ENCODE peak calls at places on chromosomes 2 and 18, in seven cellular contexts. W is HL-60, D is fibroblast of villous mesenchyme, J is lower lobe of right lung, M is left ventricle myocardium inferior, I is heart left ventricle, K is cardiac muscle cell. C is an unnamed sample.

GRCh38 chr18:36887055-36887570 is 58.2 kb downstream of the KIAA1328 start:
- DNase-seq in K (no peak), M (no peak), D (no peak), J (no peak), I (no peak), W (no peak), C (no peak)

GRCh38 chr2:61463769-61464475 is 7.0 kb downstream of the USP34 start:
- DNase-seq in D (no peak), I (no peak), W (no peak), J (no peak), M (no peak), K (no peak), C (no peak)

GRCh38 chr18:58611471-58612131 is 17.3 kb downstream of the ALPK2 start:
- DNase-seq in M (no peak), I (no peak), K (no peak), W (no peak), J (no peak), D (peak; percentile 70), C (peak; percentile 30)

GRCh38 chr2:195319548-195320415 is 337.2 kb upstream of the SLC39A10 start:
- DNase-seq in M (no peak), W (no peak), J (no peak), D (no peak), I (no peak), K (no peak), C (no peak)

GRCh38 chr2:219443697-219444023 is 9.0 kb downstream of the SPEG start:
- DNase-seq in D (no peak), K (no peak), W (no peak), J (no peak), I (no peak), M (no peak), C (no peak)

GRCh38 chr2:26457241-26457666 is 20.7 kb downstream of the OTOF start:
- DNase-seq in W (no peak), M (no peak), D (no peak), K (no peak), J (no peak), I (no peak), C (no peak)

GRCh38 chr2:237669628-237670351 is 42.4 kb downstream of the LRRFIP1 start:
- DNase-seq in I (peak; percentile 83), D (peak; percentile 99), M (peak; percentile 72), J (no peak), W (no peak), K (peak; percentile 99), C (no peak)

GRCh38 chr18:61893304-61893970 is 630 bp upstream of the RNF152 start:
- DNase-seq in W (no peak), J (peak; percentile 55), M (peak; percentile 59), K (peak; percentile 47), I (peak; percentile 61), D (peak; percentile 44), C (peak; percentile 77)

GRCh38 chr2:118865106-118865505 is 17.7 kb upstream of the EN1 start:
- DNase-seq in I (no peak), D (peak; percentile 39), W (peak; percentile 33), J (no peak), M (no peak), K (peak; percentile 71), C (peak; percentile 56)

GRCh38 chr2:189222440-189222839 is 42.9 kb upstream of the COL5A2 start:
- DNase-seq in D (peak; percentile 36), I (no peak), J (peak; percentile 75), W (no peak), K (peak; percentile 57), M (peak; percentile 13), C (no peak)

GRCh38 chr2:54522624-54523281 is 66.6 kb downstream of the SPTBN1 start:
- DNase-seq in K (peak; percentile 62), I (peak; percentile 45), M (no peak), W (peak; percentile 61), J (peak; percentile 62), D (peak; percentile 62), C (peak; percentile 42)

GRCh38 chr2:180040146-180040925 is 33.2 kb upstream of the CWC22 start:
- DNase-seq in D (peak; percentile 78), I (no peak), K (peak; percentile 97), M (no peak), W (no peak), J (no peak), C (no peak)

GRCh38 chr2:107553534-107553933 is 273.2 kb upstream of the RGPD4 start:
- DNase-seq in D (peak; percentile 2), W (no peak), M (no peak), I (no peak), K (peak; percentile 27), J (no peak), C (no peak)

GRCh38 chr2:107588960-107589542 is 237.6 kb upstream of the RGPD4 start:
- DNase-seq in M (no peak), W (no peak), K (no peak), D (peak; percentile 24), I (no peak), J (no peak), C (no peak)

GRCh38 chr2:203327582-203327917 is 644 bp upstream of the ABI2 start:
- DNase-seq in J (no peak), W (no peak), I (no peak), M (no peak), K (no peak), D (no peak), C (no peak)

GRCh38 chr18:67428148-67428547 is 88.4 kb downstream of the DSEL start:
- DNase-seq in I (no peak), D (no peak), W (no peak), M (no peak), K (no peak), J (no peak), C (no peak)

GRCh38 chr2:86223098-86223681 is 23.9 kb downstream of the MRPL35 start:
- DNase-seq in W (peak; percentile 20), M (peak; percentile 68), J (no peak), K (peak; percentile 72), D (peak; percentile 40), I (peak; percentile 73), C (peak; percentile 25)

GRCh38 chr2:101986386-101986785 is 5.4 kb upstream of the IL1R2 start:
- DNase-seq in D (no peak), W (no peak), I (no peak), M (no peak), K (no peak), J (no peak), C (no peak)

GRCh38 chr2:175167076-175167791 is 769 bp downstream of the ATF2 start:
- DNase-seq in I (peak; percentile 35), D (peak; percentile 44), W (peak; percentile 5), K (peak; percentile 55), J (peak; percentile 51), M (peak; percentile 30), C (peak; percentile 58)

GRCh38 chr2:40844353-40845277 is 392.7 kb upstream of the SLC8A1 start:
- DNase-seq in D (peak; percentile 3), K (peak; percentile 9), I (no peak), M (no peak), W (peak; percentile 14), J (no peak), C (no peak)
- TF ChIP-seq CTCF in D (no peak), K (no peak), I (no peak), M (no peak), W (no peak), J (peak; percentile 22), C (no peak)

DNA sequence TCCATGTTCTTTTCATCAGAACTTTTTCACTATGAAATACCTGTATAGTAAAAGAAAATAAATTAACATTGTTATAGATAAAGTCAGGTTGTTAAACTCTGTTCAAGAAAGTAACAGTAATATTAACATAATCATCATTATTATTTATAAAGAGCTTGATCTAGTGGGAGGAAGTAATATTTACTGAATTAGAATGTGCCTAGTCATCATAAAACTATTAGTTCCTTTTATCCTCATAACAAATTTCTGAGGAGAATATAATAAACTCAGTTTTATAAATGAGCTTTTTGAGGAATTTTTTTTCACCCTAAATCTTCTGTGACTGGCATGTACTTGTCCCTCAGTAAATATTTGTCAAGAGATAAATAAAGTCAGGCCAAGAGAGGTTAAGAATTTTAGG is 78.4 kb downstream of the PLA2R1 start:
- DNase-seq in K (no peak), J (no peak), D (no peak), M (no peak), W (no peak), I (no peak), C (no peak)
- TF ChIP-seq CTCF in K (no peak), J (no peak), D (no peak), M (no peak), W (no peak), I (no peak), C (no peak)

DNA sequence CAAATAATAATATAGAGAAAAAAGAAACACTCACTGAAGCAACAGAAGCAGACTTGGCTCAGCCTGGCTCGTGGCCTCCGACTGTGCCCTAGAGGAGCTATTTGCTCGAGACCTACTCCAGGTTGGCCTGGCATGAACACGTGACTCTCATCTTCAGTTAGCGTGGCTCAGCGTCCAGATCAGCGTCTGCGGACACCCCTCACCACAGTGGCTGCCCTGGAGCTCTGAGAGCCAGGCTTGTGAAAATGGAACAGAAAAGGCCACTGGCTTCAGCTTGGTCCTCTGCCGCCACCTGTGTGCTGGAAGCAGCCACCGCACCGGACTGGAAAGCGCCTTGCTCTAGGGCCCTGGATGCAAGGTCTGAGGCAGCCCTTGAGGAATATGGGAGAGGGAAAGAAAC is 1184.0 kb upstream of the GYPC start:
- DNase-seq in D (no peak), M (no peak), W (no peak), I (no peak), J (no peak), K (peak; percentile 37), C (peak; percentile 54)
- TF ChIP-seq CTCF in D (no peak), M (no peak), W (no peak), I (no peak), J (no peak), K (peak; percentile 39), C (peak; percentile 51)

GRCh38 chr2:215736653-215737290 is 276.6 kb downstream of the MREG start:
- DNase-seq in D (peak; percentile 89), I (no peak), J (no peak), K (peak; percentile 82), M (no peak), W (no peak), C (no peak)
- TF ChIP-seq CTCF in D (peak; percentile 51), I (no peak), J (no peak), K (peak; percentile 42), M (no peak), W (no peak), C (no peak)

GRCh38 chr2:230812041-230812440 is 52.7 kb upstream of the ITM2C start:
- DNase-seq in K (no peak), J (no peak), I (no peak), W (no peak), D (no peak), M (no peak), C (no peak)

GRCh38 chr2:230807686-230808085 is 57.1 kb upstream of the ITM2C start:
- DNase-seq in K (no peak), M (no peak), D (no peak), J (no peak), W (peak; percentile 25), I (no peak), C (no peak)

GRCh38 chr2:230809015-230809414 is 55.7 kb upstream of the ITM2C start:
- DNase-seq in W (no peak), M (no peak), J (no peak), I (no peak), D (no peak), K (no peak), C (no peak)

GRCh38 chr2:230811508-230811907 is 53.2 kb upstream of the ITM2C start:
- DNase-seq in W (no peak), D (peak; percentile 96), M (no peak), I (no peak), J (no peak), K (peak; percentile 83), C (no peak)

GRCh38 chr2:230809677-230810251 is 55.0 kb upstream of the ITM2C start:
- DNase-seq in K (no peak), J (no peak), W (no peak), I (no peak), D (no peak), M (no peak), C (no peak)
- TF ChIP-seq CTCF in K (peak; percentile 29), J (no peak), W (no peak), I (no peak), D (peak; percentile 20), M (no peak), C (no peak)